ENCODE peak calls at places on chromosomes 3 and 15, in ten cellular contexts. H is Panc1, Q is mucosa of descending colon, T is heart left ventricle, O is psoas muscle, J is PC-3, P is cardiac muscle cell, E is left ventricle myocardium inferior, Y is OCI-LY7, I is endothelial cell of umbilical vein. Z is an unnamed sample.
A peak's percentile ranks its signal among the peaks of the same experiment; 100 is the strongest.

GRCh38 chr15:91254766-91255165 is 154.7 kb downstream of the SV2B start:
- DNase-seq in P (no peak), H (no peak), O (no peak), Y (peak; percentile 17), J (no peak), I (no peak), Q (no peak), E (no peak), T (no peak), Z (no peak)

GRCh38 chr3:31562525-31562924 is 29.8 kb downstream of the STT3B start:
- DNase-seq in Q (peak; percentile 43), E (peak; percentile 12), T (no peak), O (peak; percentile 33), I (no peak), P (no peak), J (no peak), Y (peak; percentile 23), H (no peak), Z (peak; percentile 53)

GRCh38 chr15:87827126-87827525 is 429.4 kb downstream of the NTRK3 start:
- DNase-seq in H (no peak), Y (no peak), P (peak; percentile 34), T (no peak), J (peak; percentile 19), Q (no peak), E (no peak), I (no peak), O (no peak), Z (no peak)

GRCh38 chr3:184236033-184236410 is 6.6 kb downstream of the VWA5B2 start:
- DNase-seq in T (no peak), J (no peak), Q (peak; percentile 39), H (no peak), E (no peak), I (no peak), P (no peak), O (no peak), Y (no peak), Z (no peak)

GRCh38 chr3:50364573-50365079 is 5.3 kb upstream of the TMEM115 start:
- DNase-seq in J (no peak), Y (no peak), I (no peak), T (peak; percentile 34), O (peak; percentile 63), Q (peak; percentile 79), P (no peak), H (no peak), E (no peak), Z (no peak)

GRCh38 chr3:86937306-86937791 is 53.6 kb downstream of the VGLL3 start:
- DNase-seq in J (no peak), Y (no peak), H (no peak), Q (no peak), I (no peak), E (peak; percentile 21), P (peak; percentile 84), O (no peak), T (peak; percentile 33), Z (no peak)

GRCh38 chr3:170346481-170347125 is 10.9 kb upstream of the SKIL start:
- DNase-seq in Q (no peak), I (no peak), Y (no peak), E (no peak), P (no peak), J (peak; percentile 59), T (no peak), H (no peak), O (no peak), Z (no peak)

GRCh38 chr15:65551183-65551582 is 20.9 kb downstream of the HACD3 start:
- DNase-seq in O (no peak), E (no peak), P (no peak), I (no peak), J (no peak), T (no peak), Q (no peak), H (no peak), Y (no peak), Z (no peak)

GRCh38 chr15:31374986-31375385 is 48.4 kb downstream of the KLF13 start:
- DNase-seq in O (no peak), I (no peak), J (no peak), T (no peak), P (no peak), Y (no peak), Q (no peak), E (peak; percentile 11), H (no peak), Z (no peak)

GRCh38 chr3:104952587-104952986 is 414.1 kb upstream of the ALCAM start:
- DNase-seq in Y (no peak), T (no peak), H (no peak), E (no peak), J (peak; percentile 94), P (peak; percentile 51), I (peak; percentile 82), O (no peak), Q (no peak), Z (peak; percentile 55)

GRCh38 chr3:185796431-185797107 is 28.3 kb downstream of the IGF2BP2 start:
- DNase-seq in E (no peak), Y (no peak), H (peak; percentile 94), O (no peak), T (no peak), J (peak; percentile 100), Q (no peak), P (peak; percentile 43), I (peak; percentile 82), Z (no peak)

GRCh38 chr15:60708684-60709083 is 229.7 kb upstream of the ICE2 start:
- DNase-seq in H (no peak), Q (no peak), T (no peak), E (no peak), J (no peak), O (no peak), I (peak; percentile 89), Y (no peak), P (peak; percentile 41), Z (no peak)

GRCh38 chr15:85403745-85404144 is 23.3 kb downstream of the AKAP13 start:
- DNase-seq in E (no peak), P (peak; percentile 69), H (no peak), Q (no peak), O (no peak), T (no peak), I (no peak), Y (no peak), J (no peak), Z (no peak)
- H3K4me1 ChIP-seq in E (peaks cover 92% of the 10 kb centered on the region), P (peaks cover 33% of the 10 kb centered on the region), H (peaks cover 66% of the 10 kb centered on the region), Q (peaks cover 23% of the 10 kb centered on the region), O (peaks cover 72% of the 10 kb centered on the region), T (peaks cover 37% of the 10 kb centered on the region), I (peaks cover 56% of the 10 kb centered on the region), Y (peaks cover 90% of the 10 kb centered on the region), J (peaks cover 54% of the 10 kb centered on the region), Z (peaks cover 75% of the 10 kb centered on the region)

GRCh38 chr3:65288781-65289180 is 601.0 kb upstream of the ADAMTS9 start:
- DNase-seq in Y (no peak), J (peak; percentile 7), T (no peak), O (no peak), H (no peak), I (no peak), E (no peak), P (no peak), Q (no peak), Z (no peak)

GRCh38 chr3:65285956-65286355 is 598.2 kb upstream of the ADAMTS9 start:
- DNase-seq in I (no peak), Y (no peak), P (no peak), T (no peak), E (no peak), J (no peak), H (no peak), Q (no peak), O (no peak), Z (no peak)

GRCh38 chr3:65291448-65292091 is 603.8 kb upstream of the ADAMTS9 start:
- DNase-seq in J (no peak), H (no peak), O (no peak), T (no peak), Q (no peak), E (no peak), I (no peak), P (no peak), Y (no peak), Z (no peak)
- TF ChIP-seq CTCF in J (no peak), H (no peak), O (no peak), T (no peak), Q (no peak), E (no peak), I (no peak), P (no peak), Y (no peak), Z (no peak)

DNA sequence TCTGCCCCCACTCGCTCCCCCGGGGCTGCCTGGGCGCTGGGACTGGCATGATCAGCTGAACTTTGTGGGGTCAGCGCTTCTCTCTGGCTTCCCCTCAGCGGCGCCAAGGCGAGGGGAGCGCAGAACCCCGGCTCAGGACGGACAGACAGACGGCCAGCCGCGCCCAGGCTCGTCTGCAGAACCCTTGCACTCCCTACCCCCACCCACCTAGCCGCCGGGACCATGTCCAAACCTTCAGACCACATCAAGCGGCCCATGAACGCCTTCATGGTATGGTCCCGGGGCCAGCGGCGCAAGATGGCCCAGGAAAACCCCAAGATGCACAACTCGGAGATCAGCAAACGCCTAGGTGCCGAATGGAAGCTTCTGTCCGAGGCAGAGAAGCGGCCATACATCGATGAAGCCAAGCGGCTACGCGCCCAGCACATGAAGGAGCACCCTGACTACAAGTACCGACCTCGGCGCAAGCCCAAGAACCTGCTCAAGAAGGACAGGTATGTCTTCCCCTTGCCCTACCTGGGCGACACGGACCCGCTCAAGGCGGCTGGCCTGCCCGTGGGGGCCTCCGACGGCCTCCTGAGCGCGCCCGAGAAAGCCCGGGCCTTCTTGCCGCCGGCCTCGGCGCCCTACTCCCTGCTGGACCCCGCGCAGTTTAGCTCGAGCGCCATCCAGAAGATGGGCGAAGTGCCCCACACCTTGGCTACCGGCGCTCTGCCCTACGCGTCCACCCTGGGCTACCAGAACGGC is 621 bp downstream of the SOX14 start:
- DNase-seq in Y (no peak), I (no peak), Q (peak; percentile 42), O (no peak), P (no peak), H (no peak), T (no peak), E (no peak), J (no peak), Z (no peak)
- H3K9me3 ChIP-seq in Y (no peaks in the 10 kb centered on the region), I (no peaks in the 10 kb centered on the region), Q (no peaks in the 10 kb centered on the region), O (no peaks in the 10 kb centered on the region), P (no peaks in the 10 kb centered on the region), H (no peaks in the 10 kb centered on the region), T (no peaks in the 10 kb centered on the region), E (no peaks in the 10 kb centered on the region), J (no peaks in the 10 kb centered on the region), Z (no peaks in the 10 kb centered on the region)

GRCh38 chr3:109440353-109440752 is 103.0 kb upstream of the DPPA4 start:
- DNase-seq in Y (no peak), H (no peak), P (no peak), O (no peak), T (no peak), I (no peak), J (no peak), E (no peak), Q (no peak), Z (no peak)

GRCh38 chr3:109445210-109445609 is 107.9 kb upstream of the DPPA4 start:
- DNase-seq in P (no peak), H (no peak), E (no peak), Y (no peak), Q (no peak), T (no peak), J (no peak), O (no peak), I (no peak), Z (no peak)

DNA sequence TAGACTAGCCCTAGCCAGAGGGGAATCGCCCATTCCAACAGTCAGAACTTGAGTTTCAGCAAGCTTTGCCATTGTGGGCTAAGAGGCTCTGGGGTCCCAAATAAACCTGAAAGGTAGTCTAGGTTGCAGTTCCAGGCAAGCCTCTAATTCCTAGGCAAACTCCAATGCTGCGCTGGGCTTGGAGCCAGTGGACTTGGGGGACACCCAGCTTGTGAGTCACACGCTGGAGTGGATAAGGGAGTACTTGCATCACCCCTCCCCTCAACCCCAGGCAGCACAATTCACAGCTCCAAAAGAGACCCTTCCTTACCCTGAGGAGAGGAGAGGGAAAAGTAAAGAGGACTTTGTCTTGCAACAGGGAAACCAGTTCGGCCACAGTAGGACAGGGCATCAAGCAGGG is 105.2 kb upstream of the DPPA4 start:
- DNase-seq in H (no peak), Y (no peak), O (no peak), J (no peak), P (no peak), Q (no peak), T (no peak), I (no peak), E (no peak), Z (no peak)
- H3K4me1 ChIP-seq in H (no peaks in the 10 kb centered on the region), Y (no peaks in the 10 kb centered on the region), O (no peaks in the 10 kb centered on the region), J (no peaks in the 10 kb centered on the region), P (no peaks in the 10 kb centered on the region), Q (no peaks in the 10 kb centered on the region), T (no peaks in the 10 kb centered on the region), I (no peaks in the 10 kb centered on the region), E (no peaks in the 10 kb centered on the region), Z (no peaks in the 10 kb centered on the region)

Z was measured in lower lobe of right lung.